ENCODE peak calls at places on chromosomes 5 and 9, in five cellular contexts. C is neural progenitor cell, O is esophagus squamous epithelium, E is PC-3, W is tibial nerve. K is an unnamed sample.
A peak's percentile ranks its signal among the peaks of the same experiment; 100 is the strongest.

GRCh38 chr9:73081979-73082657 is 69.5 kb upstream of the ANXA1 start:
- DNase-seq in E (peak; percentile 43), C (peak; percentile 72), W (no peak), O (no peak), K (no peak)

GRCh38 chr5:106974256-106974655 is 696.5 kb downstream of the EFNA5 start:
- DNase-seq in W (no peak), E (no peak), C (no peak), O (no peak), K (no peak)

GRCh38 chr5:132500244-132500930 is 9.8 kb upstream of the IRF1 start:
- DNase-seq in O (no peak), W (no peak), C (no peak), E (no peak), K (no peak)

GRCh38 chr9:136044971-136045594 is 50.0 kb downstream of the NACC2 start:
- DNase-seq in O (no peak), E (no peak), C (no peak), W (no peak), K (no peak)

GRCh38 chr9:38240051-38240450 is 152.5 kb upstream of the ALDH1B1 start:
- DNase-seq in E (no peak), O (no peak), C (no peak), W (no peak), K (no peak)

GRCh38 chr9:116594552-116594951 is 92.6 kb upstream of the TRIM32 start:
- DNase-seq in W (no peak), C (no peak), E (peak; percentile 59), O (no peak), K (no peak)

GRCh38 chr5:83549681-83550080 is 78.1 kb downstream of the VCAN start:
- DNase-seq in E (no peak), W (no peak), O (no peak), C (no peak), K (no peak)

GRCh38 chr9:98502311-98502975 is 206.3 kb downstream of the GABBR2 start:
- DNase-seq in E (no peak), W (no peak), C (no peak), O (no peak), K (no peak)

GRCh38 chr5:103690676-103691075 is 128.1 kb upstream of the NUDT12 start:
- DNase-seq in O (no peak), C (no peak), W (no peak), E (no peak), K (no peak)

GRCh38 chr5:142150431-142150830 is 41.9 kb downstream of the NDFIP1 start:
- DNase-seq in O (no peak), E (no peak), C (no peak), W (no peak), K (no peak)

GRCh38 chr9:98241357-98242104 is 13.9 kb downstream of the TBC1D2 start:
- DNase-seq in E (no peak), W (no peak), C (peak; percentile 42), O (no peak), K (peak; percentile 22)

GRCh38 chr5:91206734-91207133 is 176.4 kb downstream of the ARRDC3 start:
- DNase-seq in C (no peak), O (no peak), E (peak; percentile 70), W (no peak), K (no peak)

GRCh38 chr5:173679909-173680626 is 63.6 kb upstream of the BOD1 start:
- DNase-seq in W (no peak), C (no peak), E (no peak), O (no peak), K (no peak)

GRCh38 chr5:147417133-147417813 is 92.6 kb downstream of the DPYSL3 start:
- DNase-seq in C (no peak), W (no peak), O (no peak), E (peak; percentile 33), K (peak; percentile 76)

GRCh38 chr5:180047667-180048066 is 23.9 kb downstream of the RNF130 start:
- DNase-seq in W (peak; percentile 35), E (no peak), O (no peak), C (no peak), K (peak; percentile 60)

GRCh38 chr9:114895605-114896004 is 34.8 kb downstream of the TNFSF8 start:
- DNase-seq in O (no peak), E (no peak), C (no peak), W (no peak), K (no peak)

GRCh38 chr5:138953370-138954256 is 78.5 kb upstream of the LRRTM2 start:
- DNase-seq in O (no peak), C (no peak), W (peak; percentile 60), E (no peak), K (peak; percentile 91)

GRCh38 chr5:180135128-180135955 is 63.8 kb upstream of the RNF130 start:
- DNase-seq in E (peak; percentile 83), O (no peak), W (no peak), C (no peak), K (no peak)

DNA sequence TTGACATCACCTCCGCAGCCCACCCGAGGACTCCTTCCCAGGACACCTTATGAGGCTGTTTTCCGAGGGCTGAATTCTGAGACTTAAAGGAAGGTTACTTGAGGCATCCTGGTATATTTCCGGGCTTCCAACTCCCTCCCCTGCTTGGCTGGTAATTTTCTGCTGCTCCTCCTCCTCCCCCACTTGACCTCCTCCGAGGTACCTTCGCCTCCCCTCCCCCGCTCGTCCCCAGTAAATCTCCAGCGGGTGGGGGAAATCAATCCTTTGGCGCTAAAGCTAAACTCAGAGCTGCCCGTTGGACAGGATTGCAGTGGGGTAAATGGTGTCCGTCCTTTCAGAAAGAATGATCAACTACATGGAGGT is 4.9 kb upstream of the ISL1 start:
- DNase-seq in C (peak; percentile 58), O (no peak), W (no peak), E (no peak), K (no peak)
- H3K4me3 ChIP-seq in C (peak overlapping the region; percentile 23), O (peak overlapping the region; percentile 47), W (no peak overlapping the region), E (peak overlapping the region; percentile 71), K (no peak overlapping the region)

GRCh38 chr5:169656125-169656990 is 19.3 kb downstream of the DOCK2 start:
- DNase-seq in W (no peak), O (no peak), C (no peak), E (no peak), K (no peak)
- H3K4me1 ChIP-seq in W (no peaks in the 10 kb centered on the region), O (peaks cover 11% of the 10 kb centered on the region), C (peaks cover 6% of the 10 kb centered on the region), E (peaks cover 3% of the 10 kb centered on the region), K (peaks cover 1% of the 10 kb centered on the region)

GRCh38 chr5:32444191-32444945 is at the start of gene ZFR:
- DNase-seq in C (peak; percentile 95), O (peak; percentile 34), E (peak; percentile 89), W (peak; percentile 81), K (peak; percentile 97)
- H3K4me3 ChIP-seq in C (peak within 1 kb of the TSS; percentile 96), O (peak within 1 kb of the TSS; percentile 87), E (peak within 1 kb of the TSS; percentile 87), W (peak within 1 kb of the TSS; percentile 97), K (peak within 1 kb of the TSS; percentile 91)

GRCh38 chr9:76023715-76024195 is 133.3 kb downstream of the PCSK5 start:
- DNase-seq in C (no peak), E (no peak), W (no peak), O (no peak), K (no peak)
- H3K4me1 ChIP-seq in C (peaks cover 28% of the 10 kb centered on the region), E (no peaks in the 10 kb centered on the region), W (no peaks in the 10 kb centered on the region), O (no peaks in the 10 kb centered on the region), K (peaks cover under 1% of the 10 kb centered on the region)

GRCh38 chr9:129823934-129824601 is at the start of gene TOR1A:
- DNase-seq in C (peak; percentile 96), W (peak; percentile 89), O (peak; percentile 74), E (peak; percentile 82), K (peak; percentile 97)
- H3K4me3 ChIP-seq in C (peak within 1 kb of the TSS; percentile 91), W (peak within 1 kb of the TSS; percentile 74), O (peak within 1 kb of the TSS; percentile 99), E (peak within 1 kb of the TSS; percentile 82), K (peak within 1 kb of the TSS; percentile 69)